ENCODE peak calls at places on chromosomes 3 and 15, in four cellular contexts. N is uterus, Y is IMR-90, U is heart left ventricle. T is an unnamed sample.

GRCh38 chr3:189508784-189509489 is 122.3 kb upstream of the TP63 start:
- DNase-seq in N (peak; percentile 27), U (no peak), Y (no peak), T (no peak)

GRCh38 chr15:27353837-27354236 is 382.9 kb downstream of the GABRG3 start:
- DNase-seq in Y (no peak), N (no peak), U (no peak), T (no peak)

GRCh38 chr3:114011059-114011797 is 45.1 kb downstream of the CCDC191 start:
- DNase-seq in N (no peak), Y (no peak), U (no peak), T (no peak)

GRCh38 chr15:58932791-58933310 is 628 bp downstream of the SLTM start:
- DNase-seq in Y (no peak), U (no peak), N (no peak), T (no peak)

GRCh38 chr3:143811602-143812001 is 36.7 kb downstream of the SLC9A9 start:
- DNase-seq in U (no peak), N (no peak), Y (no peak), T (no peak)

GRCh38 chr3:13480340-13481318 is 523 bp downstream of the HDAC11 start:
- DNase-seq in U (no peak), Y (peak; percentile 10), N (peak; percentile 29), T (peak; percentile 55)

GRCh38 chr15:85754993-85755392 is 39.7 kb downstream of the KLHL25 start:
- DNase-seq in U (peak; percentile 70), N (peak; percentile 14), Y (peak; percentile 13), T (no peak)

GRCh38 chr3:186270711-186271110 is 91.3 kb downstream of the DGKG start:
- DNase-seq in Y (no peak), N (no peak), U (no peak), T (no peak)

GRCh38 chr3:87260270-87260669 is 16.1 kb downstream of the POU1F1 start:
- DNase-seq in N (no peak), Y (peak; percentile 51), U (no peak), T (no peak)

GRCh38 chr3:140568842-140569520 is 108.9 kb upstream of the TRIM42 start:
- DNase-seq in U (peak; percentile 54), N (no peak), Y (no peak), T (no peak)

GRCh38 chr3:115833074-115833473 is 209.8 kb downstream of the GAP43 start:
- DNase-seq in N (no peak), Y (no peak), U (no peak), T (no peak)

GRCh38 chr15:28128036-28128435 is 28.9 kb upstream of the OCA2 start:
- DNase-seq in Y (no peak), U (peak; percentile 65), N (no peak), T (no peak)

GRCh38 chr3:118842147-118842863 is 192.3 kb downstream of the IGSF11 start:
- DNase-seq in U (no peak), Y (no peak), N (no peak), T (no peak)

GRCh38 chr3:127772776-127773751 is 49.3 kb downstream of the MGLL start:
- DNase-seq in Y (no peak), U (no peak), N (no peak), T (no peak)

GRCh38 chr15:32649336-32649735 is 7.8 kb downstream of the SCG5 start:
- DNase-seq in U (no peak), N (no peak), Y (peak; percentile 39), T (no peak)

GRCh38 chr15:80866936-80867335 is 87.8 kb downstream of the CEMIP start:
- DNase-seq in Y (no peak), N (no peak), U (no peak), T (no peak)

GRCh38 chr3:181712505-181713299 is 977 bp downstream of the SOX2 start:
- DNase-seq in U (no peak), N (no peak), Y (no peak), T (no peak)
- H3K27me3 ChIP-seq in U (peaks cover 100% of the 10 kb centered on the region), N (peaks cover 53% of the 10 kb centered on the region), Y (peaks cover 45% of the 10 kb centered on the region), T (peaks cover 95% of the 10 kb centered on the region)

GRCh38 chr3:10470666-10471336 is 34.6 kb downstream of the ATP2B2 start:
- DNase-seq in Y (no peak), N (no peak), U (no peak), T (no peak)
- H3K27me3 ChIP-seq in Y (peaks cover 58% of the 10 kb centered on the region), N (no peaks in the 10 kb centered on the region), U (peaks cover 24% of the 10 kb centered on the region), T (peaks cover 7% of the 10 kb centered on the region)

DNA sequence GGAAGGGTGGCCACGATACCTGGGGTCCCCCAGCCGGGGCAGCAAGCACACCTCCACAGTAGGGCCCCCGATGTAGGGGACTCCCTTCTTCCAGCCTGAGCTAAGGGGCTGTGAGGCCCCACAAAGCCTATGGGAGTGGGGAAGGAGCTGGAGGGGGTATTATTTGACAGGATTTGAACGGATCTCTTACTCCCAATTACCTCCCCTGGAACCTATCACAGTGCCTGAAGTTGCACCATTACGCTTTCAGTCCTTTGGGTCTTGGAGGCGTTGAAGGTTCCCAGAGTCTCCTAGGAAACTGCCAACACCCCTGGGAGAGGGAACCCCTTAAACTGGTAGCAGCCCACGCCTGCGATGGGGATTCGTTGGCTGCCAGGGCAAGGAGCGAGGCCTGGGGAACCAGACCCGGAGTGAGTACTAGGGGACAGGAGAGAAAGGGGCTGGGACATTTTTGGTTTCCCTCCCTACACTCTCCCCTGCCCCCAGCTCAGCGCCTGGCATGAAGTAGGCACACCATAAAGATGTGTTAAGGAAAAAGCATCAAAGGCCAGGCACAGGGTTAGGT is 409 bp upstream of the LHFPL4 start:
- DNase-seq in U (no peak), Y (no peak), N (no peak), T (no peak)
- H3K27me3 ChIP-seq in U (peaks cover 55% of the 10 kb centered on the region), Y (peaks cover 14% of the 10 kb centered on the region), N (peaks cover 5% of the 10 kb centered on the region), T (peaks cover 43% of the 10 kb centered on the region)

DNA sequence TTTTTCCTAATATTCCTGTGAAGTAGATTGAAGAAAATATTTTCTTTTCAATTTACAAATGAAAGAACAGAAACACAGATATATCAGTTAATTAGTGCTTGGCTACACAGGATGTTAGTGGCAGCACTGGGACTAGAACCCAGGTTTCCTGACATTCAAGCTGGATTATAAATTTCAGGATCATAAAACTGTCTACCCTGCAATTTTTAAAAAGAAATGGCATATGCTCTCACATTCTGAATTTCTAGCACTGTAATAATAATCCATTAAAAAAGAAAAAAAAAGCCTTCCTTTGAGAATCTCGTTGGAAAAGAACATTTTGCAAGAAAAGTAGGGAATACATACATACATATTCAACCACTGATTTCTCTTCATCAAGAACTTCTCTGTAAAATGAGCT is 9.3 kb upstream of the DPH6 start:
- DNase-seq in N (no peak), Y (no peak), U (no peak), T (no peak)
- H3K27me3 ChIP-seq in N (no peaks in the 10 kb centered on the region), Y (no peaks in the 10 kb centered on the region), U (no peaks in the 10 kb centered on the region), T (no peaks in the 10 kb centered on the region)

GRCh38 chr15:98648654-98649537 is 557 bp downstream of the IGF1R start:
- DNase-seq in Y (peak; percentile 47), U (peak; percentile 64), N (peak; percentile 49), T (peak; percentile 32)
- H3K27me3 ChIP-seq in Y (peaks cover 10% of the 10 kb centered on the region), U (peaks cover 62% of the 10 kb centered on the region), N (no peaks in the 10 kb centered on the region), T (peaks cover 17% of the 10 kb centered on the region)

GRCh38 chr3:55483196-55484095 is 3.7 kb downstream of the WNT5A start:
- DNase-seq in U (no peak), Y (no peak), N (no peak), T (no peak)
- H3K27me3 ChIP-seq in U (peaks cover 89% of the 10 kb centered on the region), Y (no peaks in the 10 kb centered on the region), N (no peaks in the 10 kb centered on the region), T (peaks cover 84% of the 10 kb centered on the region)